ENCODE peak calls at places on chromosomes 6 and 20, in five cellular contexts. F, G, E, P and M are unnamed samples.

GRCh38 chr20:56504373-56505005 is 20.1 kb upstream of the FAM209A start:
- DNase-seq in F (no peak), G (no peak), E (no peak), P (no peak), M (no peak)

GRCh38 chr6:56887086-56887485 is 67.8 kb upstream of the BEND6 start:
- DNase-seq in F (no peak), G (no peak), E (no peak), P (no peak), M (no peak)

GRCh38 chr6:42569102-42570028 is 5.5 kb downstream of the UBR2 start:
- DNase-seq in F (peak), G (peak), E (peak), P (no peak), M (peak)

GRCh38 chr6:166423781-166424180 is 41.0 kb upstream of the MPC1 start:
- DNase-seq in F (no peak), G (no peak), E (no peak), P (no peak), M (no peak)

GRCh38 chr6:27669278-27669797 is 196.4 kb upstream of the ZNF184 start:
- DNase-seq in F (peak), G (no peak), E (no peak), P (peak), M (no peak)

GRCh38 chr6:122081921-122082320 is 317.5 kb upstream of the HSF2 start:
- DNase-seq in F (no peak), G (no peak), E (no peak), P (peak), M (no peak)

GRCh38 chr20:32681175-32682084 is 7.7 kb upstream of the C20orf203 start:
- DNase-seq in F (peak), G (peak), E (peak), P (peak), M (peak)

GRCh38 chr6:131733376-131734016 is 22.7 kb upstream of the CTAGE9 start:
- DNase-seq in F (peak), G (peak), E (peak), P (no peak), M (peak)

GRCh38 chr6:116304538-116305097 is 24.9 kb upstream of the TSPYL1 start:
- DNase-seq in F (no peak), G (no peak), E (no peak), P (no peak), M (peak)

GRCh38 chr6:46011241-46012085 is 4.2 kb downstream of the CLIC5 start:
- DNase-seq in F (peak), G (no peak), E (no peak), P (peak), M (no peak)

GRCh38 chr6:10507298-10507697 is 13.9 kb upstream of the GCNT2 start:
- DNase-seq in F (no peak), G (no peak), E (no peak), P (no peak), M (no peak)

GRCh38 chr6:155530219-155530834 is 74.7 kb upstream of the NOX3 start:
- DNase-seq in F (peak), G (peak), E (peak), P (no peak), M (no peak)

GRCh38 chr6:1993049-1993448 is 252.4 kb downstream of the GMDS start:
- DNase-seq in F (no peak), G (peak), E (peak), P (no peak), M (peak)

GRCh38 chr6:13794184-13794583 is 20.2 kb downstream of the MCUR1 start:
- DNase-seq in F (peak), G (peak), E (peak), P (no peak), M (peak)

GRCh38 chr6:165987483-165988305 is 180.0 kb downstream of the TBXT start:
- DNase-seq in F (no peak), G (peak), E (peak), P (no peak), M (peak)

GRCh38 chr6:122184260-122184934 is 215.1 kb upstream of the HSF2 start:
- DNase-seq in F (peak), G (peak), E (peak), P (no peak), M (no peak)

GRCh38 chr20:61743606-61744005 is 322.1 kb downstream of the TAF4 start:
- DNase-seq in F (no peak), G (no peak), E (no peak), P (no peak), M (no peak)

GRCh38 chr20:51574248-51575033 is 31.9 kb upstream of the NFATC2 start:
- DNase-seq in F (no peak), G (no peak), E (no peak), P (no peak), M (no peak)

GRCh38 chr6:168713839-168714238 is 272.9 kb downstream of the SMOC2 start:
- DNase-seq in F (no peak), G (no peak), E (no peak), P (peak), M (no peak)

GRCh38 chr20:52923123-52923543 is 49.0 kb upstream of the TSHZ2 start:
- DNase-seq in F (no peak), G (peak), E (peak), P (no peak), M (no peak)

GRCh38 chr6:85920782-85921181 is 278.1 kb upstream of the SYNCRIP start:
- DNase-seq in F (no peak), G (no peak), E (no peak), P (no peak), M (no peak)

GRCh38 chr20:31508517-31509244 is 5.6 kb upstream of the HM13 start:
- DNase-seq in F (no peak), G (no peak), E (no peak), P (no peak), M (no peak)

GRCh38 chr6:170177383-170178265 is 113.3 kb downstream of the DLL1 start:
- DNase-seq in F (no peak), G (no peak), E (no peak), P (no peak), M (peak)

DNA sequence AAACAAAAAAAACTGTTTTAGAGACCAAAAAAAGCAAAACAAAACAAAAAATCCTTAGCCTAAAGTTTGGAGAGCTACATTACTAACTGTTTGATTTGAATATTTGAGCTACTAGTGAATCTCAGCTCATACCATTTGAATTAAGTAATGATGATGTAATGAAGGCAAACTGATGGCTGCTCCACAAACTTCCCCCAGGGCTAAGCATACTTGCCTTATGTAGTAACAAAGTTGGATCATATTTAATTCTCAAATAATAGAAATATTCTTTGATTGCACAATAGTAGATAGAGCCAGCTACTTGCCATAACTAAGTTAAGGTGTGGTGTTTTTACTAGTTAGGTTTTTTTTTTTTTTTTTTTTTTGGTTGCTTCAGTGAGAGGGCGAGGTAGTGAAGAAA is 2.8 kb downstream of the RAB32 start:
- DNase-seq in F (peak), G (peak), E (peak), P (peak), M (peak)
- H3K27ac ChIP-seq in F (peak), G (peak), E (peak), P (peak), M (peak)

DNA sequence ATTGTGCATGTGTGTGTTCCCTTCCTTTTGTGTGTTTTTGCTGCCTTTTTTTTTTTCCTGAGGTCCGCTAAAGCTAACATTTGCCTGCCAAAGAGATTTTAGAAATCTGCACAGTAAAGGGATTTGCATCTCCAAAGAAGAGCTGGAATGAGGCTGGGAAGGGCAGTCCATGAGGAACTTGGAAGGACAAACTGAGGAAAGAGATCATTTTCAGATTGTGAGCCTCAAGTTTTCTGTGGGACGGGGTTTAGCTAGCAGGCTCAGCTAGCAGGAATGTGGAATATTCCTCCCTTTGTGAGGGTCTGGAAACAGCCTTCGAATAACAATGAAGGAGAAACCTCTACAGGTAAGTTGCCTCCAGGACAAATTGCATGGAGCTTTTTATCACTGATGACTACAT is 3.8 kb downstream of the INSM1 start:
- DNase-seq in F (no peak), G (no peak), E (no peak), P (no peak), M (no peak)
- H3K4me3 ChIP-seq in F (no peak), G (no peak), E (no peak), P (no peak), M (no peak)

DNA sequence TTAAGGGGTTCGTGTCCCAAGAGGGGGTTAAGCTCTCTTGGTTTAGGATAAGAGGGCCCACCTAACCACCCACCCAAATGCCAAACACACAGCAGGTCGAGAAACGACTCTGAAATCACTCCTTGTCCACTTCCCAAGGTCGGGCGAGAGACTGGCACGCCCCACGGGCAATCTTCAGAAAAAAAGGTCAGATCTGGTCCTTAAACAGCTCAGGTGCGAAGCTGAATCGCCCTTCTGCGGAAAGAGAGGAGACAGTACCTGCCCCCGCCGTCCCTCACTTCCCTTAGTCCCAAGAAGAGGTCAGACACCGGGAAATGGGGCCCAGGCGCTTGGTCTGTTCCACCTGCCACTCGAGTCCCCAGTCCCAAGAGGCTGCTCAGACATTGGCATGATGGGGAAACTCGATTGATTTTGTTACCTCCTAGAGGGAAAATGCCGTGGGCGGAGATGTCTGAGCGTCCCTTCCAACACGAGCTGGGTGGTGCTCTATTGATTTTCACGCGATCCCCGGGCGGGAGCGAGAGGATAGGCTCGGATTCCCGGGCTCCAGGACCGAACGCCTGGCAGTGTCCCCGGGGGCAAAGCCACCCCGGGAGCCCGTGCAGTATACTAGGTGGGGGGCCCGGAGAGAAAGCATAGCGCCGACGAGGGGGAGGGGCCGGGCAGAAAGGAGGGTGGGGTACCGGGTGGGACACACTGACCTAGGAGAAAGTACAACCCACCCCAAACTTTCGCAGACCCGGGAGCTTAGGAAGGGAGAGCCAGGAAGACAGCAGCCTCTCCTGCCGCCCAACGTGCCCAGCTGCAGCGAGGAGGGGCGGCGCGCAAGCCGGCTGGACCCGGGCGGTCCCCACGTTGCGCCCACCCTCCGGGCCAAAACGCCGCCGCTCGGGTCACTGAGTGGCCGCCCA is 1.1 kb upstream of the SAMD5 start:
- DNase-seq in F (peak), G (no peak), E (peak), P (peak), M (peak)
- H3K4me2 ChIP-seq in F (peak), G (peak), E (peak), P (peak), M (peak)

GRCh38 chr6:82143041-82143481 is 104.5 kb downstream of the IBTK start:
- DNase-seq in F (no peak), G (peak), E (peak), P (no peak), M (peak)
- H3K27ac ChIP-seq in F (no peak), G (no peak), E (no peak), P (no peak), M (peak)

DNA sequence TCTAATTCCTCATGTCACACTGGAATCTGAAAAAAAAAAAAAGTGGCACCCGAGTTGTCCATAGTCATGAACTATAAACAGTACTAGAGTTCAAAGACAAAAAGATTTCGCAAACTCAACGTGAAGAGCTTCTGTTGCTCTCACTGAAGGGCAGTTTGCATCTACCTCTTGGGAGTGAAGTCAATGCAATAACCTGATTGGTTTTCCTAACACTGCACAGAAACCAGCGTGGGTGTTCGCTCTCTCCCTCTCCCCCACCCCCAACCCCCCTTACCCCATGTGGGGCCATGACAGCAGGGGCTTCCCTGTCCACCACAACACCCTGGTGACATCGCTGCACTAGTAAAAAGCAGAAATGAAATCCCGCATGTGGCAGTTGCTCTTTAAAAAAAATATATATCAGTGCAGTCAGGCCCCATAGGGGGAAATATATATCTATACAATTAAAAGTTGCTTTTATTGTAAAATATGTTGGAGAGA is 66.9 kb downstream of the GMPR start:
- DNase-seq in F (no peak), G (no peak), E (no peak), P (no peak), M (no peak)
- H3K4me3 ChIP-seq in F (no peak), G (no peak), E (no peak), P (no peak), M (no peak)

DNA sequence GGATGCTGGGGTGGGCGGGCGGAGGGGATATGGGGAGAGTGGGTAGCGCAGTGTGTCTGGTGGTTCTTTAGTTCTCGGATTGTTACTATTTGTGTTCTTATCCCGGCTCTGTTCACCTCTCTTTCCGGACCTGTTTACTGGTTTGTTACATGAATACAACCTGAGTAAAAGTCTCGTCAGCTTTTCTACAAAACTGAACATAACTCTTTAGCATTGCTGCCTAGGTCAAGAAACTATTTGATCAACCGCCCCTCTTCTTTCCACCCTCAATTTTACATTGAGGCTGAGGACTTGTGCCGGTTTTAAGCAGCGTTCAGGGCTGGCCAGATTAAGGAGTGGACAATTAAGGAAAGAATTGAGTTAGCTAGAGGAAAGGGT is 625 bp downstream of the ABT1 start:
- DNase-seq in F (peak), G (no peak), E (no peak), P (no peak), M (peak)
- H3K4me2 ChIP-seq in F (peak), G (peak), E (peak), P (peak), M (peak)

DNA sequence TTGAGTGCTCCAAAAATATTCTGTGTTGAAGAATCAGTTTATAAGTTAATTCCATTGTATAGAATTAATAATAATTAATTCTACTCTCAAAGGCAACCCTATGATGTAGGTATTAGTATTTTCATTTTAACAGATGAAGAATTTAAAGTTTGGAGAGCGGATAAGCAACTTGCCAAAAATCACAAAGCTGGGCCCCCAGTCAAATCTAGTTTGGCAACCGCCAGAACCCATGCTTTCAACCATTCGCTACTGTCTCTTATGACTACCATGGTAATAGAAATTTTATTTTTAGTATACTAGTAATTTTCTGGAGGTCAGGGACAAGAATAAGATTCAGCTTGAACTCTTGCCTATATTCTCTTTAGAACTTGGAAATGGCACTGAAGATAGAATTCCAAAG is 229.8 kb downstream of the IBTK start:
- DNase-seq in F (no peak), G (no peak), E (no peak), P (no peak), M (no peak)
- H3K27ac ChIP-seq in F (no peak), G (no peak), E (no peak), P (peak), M (peak)